ENCODE peak calls at places on chromosomes 7 and 10, in six cellular contexts. T, I, V, C, R and B are unnamed samples.

GRCh38 chr7:143877076-143877475 is 24.9 kb downstream of the TCAF1 start:
- DNase-seq in T (no peak), I (no peak), V (no peak), C (no peak), R (no peak), B (no peak)

GRCh38 chr7:157941210-157941609 is 604.4 kb downstream of the DNAJB6 start:
- DNase-seq in T (no peak), I (no peak), V (no peak), C (no peak), R (no peak), B (no peak)

GRCh38 chr10:104816501-104816900 is 175.4 kb downstream of the SORCS3 start:
- DNase-seq in T (no peak), I (no peak), V (no peak), C (no peak), R (no peak), B (no peak)

GRCh38 chr7:92875719-92876118 is 39.3 kb upstream of the CDK6 start:
- DNase-seq in T (no peak), I (no peak), V (peak; percentile 21), C (peak; percentile 11), R (no peak), B (no peak)

GRCh38 chr10:131569851-131570715 is 258.6 kb upstream of the TCERG1L start:
- DNase-seq in T (no peak), I (peak; percentile 26), V (no peak), C (no peak), R (peak; percentile 94), B (peak; percentile 79)

GRCh38 chr10:24459836-24460235 is 250.9 kb downstream of the KIAA1217 start:
- DNase-seq in T (no peak), I (no peak), V (no peak), C (no peak), R (no peak), B (no peak)

GRCh38 chr7:55254596-55255500 is 110.3 kb upstream of the LANCL2 start:
- DNase-seq in T (peak; percentile 74), I (peak; percentile 84), V (peak; percentile 67), C (peak; percentile 83), R (peak; percentile 98), B (peak; percentile 84)

GRCh38 chr7:129493555-129493954 is 8.8 kb upstream of the SMKR1 start:
- DNase-seq in T (peak; percentile 68), I (no peak), V (peak; percentile 33), C (peak; percentile 31), R (no peak), B (no peak)

GRCh38 chr7:78924581-78924980 is 528.9 kb downstream of the MAGI2 start:
- DNase-seq in T (peak; percentile 42), I (peak; percentile 17), V (peak; percentile 43), C (peak; percentile 71), R (no peak), B (no peak)

GRCh38 chr10:85646312-85646711 is 720.3 kb downstream of the GRID1 start:
- DNase-seq in T (peak; percentile 69), I (no peak), V (no peak), C (no peak), R (no peak), B (no peak)

GRCh38 chr7:760006-760405 is 32.9 kb upstream of the PRKAR1B start:
- DNase-seq in T (no peak), I (no peak), V (no peak), C (no peak), R (no peak), B (no peak)

GRCh38 chr7:132371948-132372347 is 204.3 kb downstream of the PLXNA4 start:
- DNase-seq in T (no peak), I (no peak), V (no peak), C (no peak), R (no peak), B (no peak)

GRCh38 chr7:142506601-142507000 is 242.7 kb upstream of the PRSS1 start:
- DNase-seq in T (no peak), I (no peak), V (no peak), C (no peak), R (no peak), B (no peak)

GRCh38 chr7:112105584-112106540 is 100.3 kb downstream of the DOCK4 start:
- DNase-seq in T (no peak), I (no peak), V (no peak), C (no peak), R (no peak), B (no peak)

GRCh38 chr10:75401569-75402485 is at the start of gene ZNF503:
- DNase-seq in T (peak; percentile 98), I (peak; percentile 97), V (peak; percentile 97), C (peak; percentile 57), R (peak; percentile 88), B (peak; percentile 95)

GRCh38 chr10:31757374-31757773 is 171.3 kb downstream of the ARHGAP12 start:
- DNase-seq in T (no peak), I (no peak), V (no peak), C (no peak), R (no peak), B (no peak)

GRCh38 chr7:115749924-115750323 is 280.6 kb downstream of the TFEC start:
- DNase-seq in T (no peak), I (no peak), V (peak; percentile 0), C (no peak), R (no peak), B (no peak)

GRCh38 chr10:51269816-51270215 is 195.5 kb downstream of the PRKG1 start:
- DNase-seq in T (no peak), I (no peak), V (peak; percentile 75), C (no peak), R (no peak), B (no peak)

GRCh38 chr7:30470783-30471182 is 7.8 kb downstream of the NOD1 start:
- DNase-seq in T (peak; percentile 92), I (no peak), V (peak; percentile 88), C (no peak), R (no peak), B (no peak)

GRCh38 chr10:111973306-111973705 is 210.3 kb downstream of the GPAM start:
- DNase-seq in T (no peak), I (no peak), V (no peak), C (no peak), R (no peak), B (no peak)

GRCh38 chr10:18615618-18616017 is 35.8 kb downstream of the NSUN6 start:
- DNase-seq in T (no peak), I (no peak), V (no peak), C (no peak), R (no peak), B (no peak)

GRCh38 chr10:123800299-123800698 is 91.3 kb downstream of the CPXM2 start:
- DNase-seq in T (no peak), I (no peak), V (no peak), C (no peak), R (peak; percentile 36), B (no peak)

GRCh38 chr10:58322835-58323209 is 12.0 kb upstream of the UBE2D1 start:
- DNase-seq in T (no peak), I (no peak), V (no peak), C (no peak), R (no peak), B (no peak)

GRCh38 chr10:17200885-17201164 is 647 bp downstream of the TRDMT1 start:
- DNase-seq in T (peak; percentile 78), I (no peak), V (peak; percentile 49), C (peak; percentile 34), R (no peak), B (no peak)

GRCh38 chr10:10475812-10476211 is 541.9 kb upstream of the CELF2 start:
- DNase-seq in T (no peak), I (no peak), V (no peak), C (no peak), R (no peak), B (peak; percentile 34)

GRCh38 chr10:56341612-56342011 is 19.4 kb downstream of the ZWINT start:
- DNase-seq in T (no peak), I (no peak), V (no peak), C (no peak), R (no peak), B (no peak)

GRCh38 chr7:48118041-48118440 is 29.0 kb downstream of the UPP1 start:
- DNase-seq in T (no peak), I (no peak), V (no peak), C (no peak), R (no peak), B (no peak)

GRCh38 chr7:27863866-27864265 is 123.9 kb downstream of the TAX1BP1 start:
- DNase-seq in T (no peak), I (no peak), V (peak; percentile 53), C (peak; percentile 17), R (no peak), B (peak; percentile 41)

GRCh38 chr7:80467069-80467468 is 44.8 kb downstream of the GNAT3 start:
- DNase-seq in T (peak; percentile 63), I (no peak), V (peak; percentile 85), C (no peak), R (no peak), B (no peak)

GRCh38 chr7:142445019-142445686 is 187.3 kb upstream of the PRSS58 start:
- DNase-seq in T (no peak), I (peak; percentile 14), V (no peak), C (no peak), R (peak; percentile 83), B (peak; percentile 75)

GRCh38 chr10:29734980-29735627 is 100.3 kb upstream of the SVIL start:
- DNase-seq in T (peak; percentile 54), I (peak; percentile 31), V (no peak), C (peak; percentile 61), R (peak; percentile 70), B (peak; percentile 42)

GRCh38 chr10:64039208-64039607 is 518.0 kb downstream of the REEP3 start:
- DNase-seq in T (no peak), I (no peak), V (no peak), C (no peak), R (no peak), B (no peak)

GRCh38 chr10:27784272-27784671 is 38.7 kb upstream of the MKX start:
- DNase-seq in T (no peak), I (no peak), V (no peak), C (no peak), R (no peak), B (no peak)
- H3K14ac ChIP-seq in T (no peak overlapping the region), I (no peak overlapping the region), V (no peak overlapping the region), C (no peak overlapping the region), R (no peak overlapping the region), B (no peak overlapping the region)

DNA sequence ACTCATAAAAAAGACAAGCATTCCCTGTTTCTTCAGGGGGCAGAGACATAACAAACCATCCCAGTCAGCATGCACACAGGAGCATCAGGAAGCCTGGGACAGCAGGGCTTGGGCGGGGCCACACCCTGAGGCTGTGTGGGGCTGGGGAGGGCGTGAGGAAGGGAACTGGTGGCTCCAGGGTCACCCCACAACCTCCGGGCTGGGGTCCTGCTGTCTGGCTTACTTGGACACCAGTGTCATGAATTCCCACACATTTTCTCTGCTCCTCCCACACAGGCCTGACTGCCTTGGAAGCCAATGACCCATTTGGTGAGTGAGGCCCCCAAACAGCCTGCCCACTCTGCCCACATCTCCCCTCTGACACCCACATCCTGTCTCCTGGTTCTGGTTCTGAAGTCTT is 2.8 kb downstream of the FXYD4 start:
- DNase-seq in T (no peak), I (no peak), V (no peak), C (no peak), R (no peak), B (no peak)
- H3K14ac ChIP-seq in T (no peak overlapping the region), I (no peak overlapping the region), V (no peak overlapping the region), C (no peak overlapping the region), R (no peak overlapping the region), B (no peak overlapping the region)

GRCh38 chr10:649445-649797 is 40.0 kb downstream of the DIP2C start:
- DNase-seq in T (no peak), I (no peak), V (no peak), C (no peak), R (no peak), B (no peak)
- H3K14ac ChIP-seq in T (no peak overlapping the region), I (no peak overlapping the region), V (peak overlapping the region; percentile 5), C (no peak overlapping the region), R (no peak overlapping the region), B (no peak overlapping the region)

GRCh38 chr10:680146-680545 is 9.3 kb downstream of the DIP2C start:
- DNase-seq in T (no peak), I (no peak), V (no peak), C (no peak), R (no peak), B (no peak)
- H3K14ac ChIP-seq in T (no peak overlapping the region), I (no peak overlapping the region), V (no peak overlapping the region), C (no peak overlapping the region), R (no peak overlapping the region), B (no peak overlapping the region)